ENCODE peak calls at places on chromosomes 3 and 15, in five cellular contexts. X is sigmoid colon, N is Peyer's patch, L is stomach, J is adrenal gland. G is an unnamed sample. For H3K4me1, the result is how much of the 10 kb centered on the place peaks cover.

GRCh38 chr3:16102187-16102561 is 72.3 kb upstream of the GALNT15 start:
- DNase-seq in L (no peak), J (no peak), X (no peak), N (no peak), G (no peak)

GRCh38 chr15:73930371-73930770 is 4.1 kb downstream of the LOXL1 start:
- DNase-seq in N (no peak), X (no peak), L (no peak), J (no peak), G (no peak)

GRCh38 chr3:136898954-136899353 is 36.9 kb downstream of the NCK1 start:
- DNase-seq in N (no peak), L (no peak), J (no peak), X (no peak), G (no peak)

GRCh38 chr15:51076898-51077564 is 17.7 kb downstream of the TNFAIP8L3 start:
- DNase-seq in J (peak), X (peak), N (no peak), L (peak), G (no peak)

GRCh38 chr3:13173186-13173585 is 100.0 kb upstream of the IQSEC1 start:
- DNase-seq in L (no peak), N (no peak), J (no peak), X (peak), G (no peak)

GRCh38 chr15:28107111-28107893 is 8.2 kb upstream of the OCA2 start:
- DNase-seq in N (peak), J (no peak), L (no peak), X (peak), G (no peak)

GRCh38 chr3:31166249-31166885 is 271.9 kb upstream of the GADL1 start:
- DNase-seq in N (no peak), L (peak), J (no peak), X (no peak), G (no peak)

GRCh38 chr3:179113903-179114302 is 34.3 kb upstream of the PIK3CA start:
- DNase-seq in N (no peak), L (no peak), X (no peak), J (no peak), G (no peak)

GRCh38 chr3:80769683-80770082 is 991.8 kb downstream of the GBE1 start:
- DNase-seq in J (no peak), N (no peak), X (no peak), L (no peak), G (no peak)

GRCh38 chr15:71103102-71103676 is 12.1 kb upstream of the THSD4 start:
- DNase-seq in L (peak), J (no peak), X (peak), N (no peak), G (no peak)

GRCh38 chr15:39589193-39589814 is 8.4 kb downstream of the THBS1 start:
- DNase-seq in J (no peak), X (no peak), N (no peak), L (no peak), G (no peak)

GRCh38 chr3:31132132-31132769 is 237.8 kb upstream of the GADL1 start:
- DNase-seq in J (no peak), L (no peak), N (no peak), X (no peak), G (no peak)

GRCh38 chr15:70354260-70354894 is 256.7 kb upstream of the TLE3 start:
- DNase-seq in J (no peak), X (no peak), L (no peak), N (no peak), G (no peak)

GRCh38 chr15:100910119-100910518 is 9.0 kb upstream of the LRRK1 start:
- DNase-seq in J (no peak), X (no peak), L (no peak), N (no peak), G (no peak)

GRCh38 chr3:158683216-158683975 is 10.9 kb upstream of the LXN start:
- DNase-seq in X (no peak), J (no peak), N (no peak), L (no peak), G (no peak)

GRCh38 chr3:17810759-17811158 is 68.3 kb upstream of the TBC1D5 start:
- DNase-seq in L (no peak), J (no peak), X (no peak), N (no peak), G (no peak)

GRCh38 chr3:39260957-39261356 is 18.9 kb downstream of the CX3CR1 start:
- DNase-seq in J (peak), N (peak), L (peak), X (peak), G (peak)

GRCh38 chr3:119595639-119596329 is 1.9 kb upstream of the PLA1A start:
- DNase-seq in L (no peak), J (no peak), N (no peak), X (no peak), G (no peak)

GRCh38 chr3:137304313-137305056 is 346.7 kb downstream of the IL20RB start:
- DNase-seq in J (no peak), N (no peak), L (no peak), X (no peak), G (no peak)

GRCh38 chr15:48899793-48900192 is 21.9 kb downstream of the EID1 start:
- DNase-seq in N (no peak), L (no peak), J (no peak), X (no peak), G (no peak)

GRCh38 chr15:32855942-32856341 is 138.1 kb downstream of the GREM1 start:
- DNase-seq in J (no peak), X (no peak), N (no peak), L (no peak), G (no peak)

GRCh38 chr3:140753865-140754754 is 76.2 kb downstream of the TRIM42 start:
- DNase-seq in N (no peak), J (no peak), X (no peak), L (no peak), G (no peak)

GRCh38 chr3:152269423-152270144 is 855 bp downstream of the MBNL1 start:
- DNase-seq in N (peak), X (peak), L (peak), J (peak), G (no peak)

GRCh38 chr15:55457401-55458022 is 49.2 kb downstream of the PIERCE2 start:
- DNase-seq in L (no peak), N (no peak), J (no peak), X (no peak), G (no peak)

GRCh38 chr3:42159706-42160472 is 68.7 kb downstream of the TRAK1 start:
- DNase-seq in L (peak), N (peak), J (no peak), X (peak), G (no peak)

GRCh38 chr3:46812237-46812791 is 50.9 kb downstream of the MYL3 start:
- DNase-seq in J (peak), L (peak), X (peak), N (peak), G (peak)

GRCh38 chr3:81419196-81419595 is 342.2 kb downstream of the GBE1 start:
- DNase-seq in N (no peak), L (no peak), X (no peak), J (no peak), G (no peak)

GRCh38 chr3:175552929-175553328 is 693.8 kb downstream of the NAALADL2 start:
- DNase-seq in X (no peak), L (no peak), N (no peak), J (no peak), G (no peak)

GRCh38 chr3:119360046-119360445 is 65.9 kb downstream of the ARHGAP31 start:
- DNase-seq in L (no peak), X (no peak), J (no peak), N (no peak), G (no peak)

GRCh38 chr3:182092662-182093262 is 381.0 kb downstream of the SOX2 start:
- DNase-seq in N (no peak), J (no peak), X (no peak), L (no peak), G (no peak)

GRCh38 chr3:188914556-188914955 is 257.2 kb upstream of the TPRG1 start:
- DNase-seq in L (no peak), J (no peak), X (no peak), N (no peak), G (no peak)

GRCh38 chr15:60612400-60613048 is 133.6 kb upstream of the ICE2 start:
- DNase-seq in J (no peak), L (no peak), X (no peak), N (no peak), G (no peak)

GRCh38 chr3:8836096-8836495 is 66.7 kb upstream of the OXTR start:
- DNase-seq in L (no peak), X (no peak), N (no peak), J (no peak), G (no peak)

GRCh38 chr3:55165278-55165677 is 237.4 kb upstream of the LRTM1 start:
- DNase-seq in X (no peak), N (no peak), J (no peak), L (no peak), G (no peak)

GRCh38 chr3:37608061-37608702 is 253.5 kb upstream of the CTDSPL start:
- DNase-seq in L (no peak), X (no peak), N (no peak), J (no peak), G (no peak)

GRCh38 chr3:23915537-23916108 is 1.2 kb downstream of the NKIRAS1 start:
- DNase-seq in X (no peak), N (no peak), J (no peak), L (no peak), G (no peak)

DNA sequence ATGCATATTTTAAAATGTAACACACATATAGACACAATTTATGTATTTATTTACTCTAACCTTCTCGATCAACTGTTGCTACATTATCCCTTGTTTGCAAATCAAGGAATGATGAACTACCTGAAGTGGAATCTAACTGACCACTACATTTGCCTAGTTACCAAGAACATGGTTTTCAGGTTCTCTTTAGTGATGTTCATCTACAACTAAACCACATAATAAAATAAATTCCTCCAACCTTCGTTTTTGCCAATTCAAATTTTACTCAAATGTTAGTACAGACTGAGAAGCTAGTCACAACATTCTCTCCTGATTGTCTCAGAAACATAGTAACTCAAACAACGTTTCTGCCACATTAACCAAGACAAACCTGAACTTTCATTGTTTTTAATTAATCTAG is 521.9 kb downstream of the FOXP1 start:
- DNase-seq in J (no peak), L (no peak), N (no peak), X (no peak), G (no peak)
- H3K4me1 ChIP-seq in J (under half), L (under half), N (under half), X (half or more), G (under half)

GRCh38 chr3:48429416-48430358 is at the start of gene PLXNB1:
- DNase-seq in X (peak), N (peak), L (peak), J (peak), G (peak)
- TF ChIP-seq POLR2A in X (peak), N (no peak), L (no peak), J (no peak), G (peak)

DNA sequence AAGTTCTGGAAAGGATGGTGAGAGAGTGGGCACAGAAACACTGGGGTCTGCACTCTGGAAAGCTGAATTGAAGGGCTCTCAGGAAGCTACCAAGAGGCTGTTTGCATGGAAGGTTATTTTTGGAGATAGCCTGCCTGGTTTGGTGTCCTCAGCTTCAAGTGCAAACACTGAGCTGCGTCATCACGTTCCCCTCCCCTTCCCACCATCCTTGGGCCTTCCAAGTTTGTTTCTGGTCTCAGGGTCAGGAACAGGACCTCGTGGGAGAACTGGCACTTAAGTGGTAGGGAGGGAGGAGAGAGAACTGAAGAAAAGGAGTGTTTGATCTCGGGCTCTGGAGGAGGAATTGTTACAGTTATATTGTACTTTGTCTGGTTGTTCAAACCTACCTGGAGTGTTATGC is 10.6 kb downstream of the ST6GAL1 start:
- DNase-seq in J (no peak), N (no peak), X (no peak), L (no peak), G (no peak)
- H3K27ac ChIP-seq in J (no peak), N (no peak), X (peak), L (no peak), G (no peak)

GRCh38 chr15:89098281-89098680 is 10.0 kb downstream of the ABHD2 start:
- DNase-seq in L (no peak), J (no peak), N (no peak), X (peak), G (no peak)

GRCh38 chr15:89101302-89102191 is 13.3 kb downstream of the ABHD2 start:
- DNase-seq in X (peak), J (peak), N (no peak), L (peak), G (peak)

GRCh38 chr15:89097313-89097712 is 9.1 kb downstream of the ABHD2 start:
- DNase-seq in L (no peak), J (no peak), X (no peak), N (no peak), G (no peak)

GRCh38 chr15:89096664-89097063 is 8.4 kb downstream of the ABHD2 start:
- DNase-seq in J (peak), L (peak), N (no peak), X (peak), G (peak)

DNA sequence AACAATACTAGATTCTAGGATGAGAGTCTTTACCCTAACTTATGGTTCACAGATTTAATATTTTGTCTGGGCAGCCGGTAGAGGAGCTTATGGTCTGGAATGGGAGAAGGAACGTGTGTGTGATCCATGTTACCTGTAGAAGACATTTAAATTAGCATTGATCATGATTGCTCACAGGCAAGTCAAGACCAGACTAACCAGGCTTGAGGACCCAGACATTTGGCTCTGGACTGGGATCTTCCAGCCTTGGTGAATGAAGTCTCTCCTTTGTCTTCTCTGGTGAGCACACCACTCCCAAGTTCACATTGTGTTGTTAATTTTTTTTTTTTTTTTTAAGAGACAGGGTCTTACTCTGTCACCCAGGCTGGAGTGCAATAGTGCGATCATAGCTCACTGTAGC is 11.7 kb downstream of the ABHD2 start:
- DNase-seq in X (no peak), J (no peak), L (no peak), N (no peak), G (no peak)
- H3K4me1 ChIP-seq in X (half or more), J (half or more), L (half or more), N (under half), G (half or more)

DNA sequence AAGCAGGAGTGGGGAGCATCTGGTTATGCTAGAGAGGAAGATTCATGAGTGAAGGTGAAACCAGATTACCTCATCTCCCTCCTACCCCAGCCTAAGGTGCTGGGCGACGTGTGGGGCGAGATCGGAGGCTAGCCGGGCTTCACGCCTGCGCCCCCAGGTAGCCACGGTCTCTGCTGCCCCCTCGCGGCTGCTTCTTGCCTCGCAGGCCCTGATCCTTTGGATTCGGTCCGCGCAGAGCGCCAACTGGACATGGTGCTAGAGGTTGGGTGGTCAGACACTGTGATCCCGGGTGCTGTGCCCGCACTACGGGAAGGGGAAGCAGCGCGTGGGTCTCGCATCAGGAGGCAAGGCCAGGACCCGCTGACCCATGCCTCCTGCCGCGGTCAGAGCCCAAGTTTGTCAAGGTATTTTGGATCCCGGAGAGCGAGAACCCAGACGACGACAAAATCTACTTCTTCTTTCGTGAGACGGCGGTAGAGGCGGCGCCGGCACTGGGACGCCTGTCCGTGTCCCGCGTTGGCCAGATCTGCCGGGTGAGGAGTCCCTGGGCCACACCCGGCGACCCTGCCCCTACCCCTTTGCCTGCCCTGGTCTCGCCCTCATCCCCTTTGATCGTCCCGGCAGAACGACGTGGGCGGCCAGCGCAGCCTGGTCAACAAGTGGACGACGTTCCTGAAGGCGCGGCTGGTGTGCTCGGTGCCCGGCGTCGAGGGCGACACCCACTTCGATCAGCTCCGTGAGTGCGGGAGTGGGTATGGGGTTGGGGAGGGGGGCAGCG is 4.2 kb downstream of the SEMA3B start:
- DNase-seq in N (peak), X (peak), L (peak), J (peak), G (peak)
- TF ChIP-seq POLR2A in N (no peak), X (no peak), L (no peak), J (no peak), G (no peak)

G was measured in right lobe of liver.